ENCODE peak calls at places on chromosomes 6 and 20, in eight cellular contexts. One of them, this sample, is unnamed. For H3K36me3, the result is how much of the 10 kb centered on the place peaks cover.

GRCh38 chr6:61606500-61606899 is 679.5 kb downstream of the KHDRBS2 start:
- DNase-seq in effector memory CD4-positive, alpha-beta T cell: no peak
- DNase-seq in left lung: no peak
- DNase-seq in naive thymus-derived CD4-positive, alpha-beta T cell: no peak
- DNase-seq in suprapubic skin: no peak
- DNase-seq in heart right ventricle: no peak
- DNase-seq in ascending aorta: no peak
- DNase-seq in Panc1: no peak
- DNase-seq in this sample: no peak

GRCh38 chr6:5059036-5059896 is 25.9 kb upstream of the PPP1R3G start:
- DNase-seq in ascending aorta: no peak
- DNase-seq in left lung: no peak
- DNase-seq in Panc1: no peak
- DNase-seq in suprapubic skin: no peak
- DNase-seq in naive thymus-derived CD4-positive, alpha-beta T cell: no peak
- DNase-seq in effector memory CD4-positive, alpha-beta T cell: no peak
- DNase-seq in heart right ventricle: no peak
- DNase-seq in this sample: no peak

GRCh38 chr20:10505320-10506226 is 70.5 kb downstream of the SLX4IP start:
- DNase-seq in effector memory CD4-positive, alpha-beta T cell: no peak
- DNase-seq in heart right ventricle: no peak
- DNase-seq in left lung: no peak
- DNase-seq in Panc1: no peak
- DNase-seq in ascending aorta: no peak
- DNase-seq in suprapubic skin: no peak
- DNase-seq in naive thymus-derived CD4-positive, alpha-beta T cell: no peak
- DNase-seq in this sample: no peak

GRCh38 chr6:37125779-37126553 is 44.0 kb upstream of the PIM1 start:
- DNase-seq in heart right ventricle: no peak
- DNase-seq in ascending aorta: no peak
- DNase-seq in left lung: no peak
- DNase-seq in Panc1: no peak
- DNase-seq in effector memory CD4-positive, alpha-beta T cell: no peak
- DNase-seq in naive thymus-derived CD4-positive, alpha-beta T cell: no peak
- DNase-seq in suprapubic skin: no peak
- DNase-seq in this sample: no peak

GRCh38 chr6:38639498-38640215 is at the start of gene BTBD9:
- DNase-seq in effector memory CD4-positive, alpha-beta T cell: peak
- DNase-seq in heart right ventricle: peak
- DNase-seq in ascending aorta: peak
- DNase-seq in Panc1: peak
- DNase-seq in suprapubic skin: peak
- DNase-seq in left lung: peak
- DNase-seq in naive thymus-derived CD4-positive, alpha-beta T cell: peak
- DNase-seq in this sample: peak

GRCh38 chr6:1296542-1296941 is 15.4 kb upstream of the FOXQ1 start:
- DNase-seq in suprapubic skin: no peak
- DNase-seq in left lung: no peak
- DNase-seq in heart right ventricle: no peak
- DNase-seq in effector memory CD4-positive, alpha-beta T cell: no peak
- DNase-seq in naive thymus-derived CD4-positive, alpha-beta T cell: no peak
- DNase-seq in Panc1: no peak
- DNase-seq in ascending aorta: no peak
- DNase-seq in this sample: no peak

GRCh38 chr20:3238616-3239025 is 369 bp downstream of the SLC4A11 start:
- DNase-seq in Panc1: no peak
- DNase-seq in left lung: peak
- DNase-seq in suprapubic skin: no peak
- DNase-seq in heart right ventricle: peak
- DNase-seq in effector memory CD4-positive, alpha-beta T cell: peak
- DNase-seq in ascending aorta: no peak
- DNase-seq in naive thymus-derived CD4-positive, alpha-beta T cell: peak
- DNase-seq in this sample: peak

GRCh38 chr6:109297719-109298118 is 84.5 kb downstream of the CD164 start:
- DNase-seq in naive thymus-derived CD4-positive, alpha-beta T cell: no peak
- DNase-seq in effector memory CD4-positive, alpha-beta T cell: no peak
- DNase-seq in heart right ventricle: no peak
- DNase-seq in Panc1: no peak
- DNase-seq in left lung: no peak
- DNase-seq in suprapubic skin: no peak
- DNase-seq in ascending aorta: no peak
- DNase-seq in this sample: no peak

GRCh38 chr6:109340811-109341210 is 41.5 kb downstream of the CD164 start:
- DNase-seq in heart right ventricle: no peak
- DNase-seq in left lung: no peak
- DNase-seq in ascending aorta: no peak
- DNase-seq in naive thymus-derived CD4-positive, alpha-beta T cell: no peak
- DNase-seq in suprapubic skin: no peak
- DNase-seq in effector memory CD4-positive, alpha-beta T cell: no peak
- DNase-seq in Panc1: no peak
- DNase-seq in this sample: no peak

GRCh38 chr6:37477656-37478435 is 21.8 kb downstream of the CCDC167 start:
- DNase-seq in ascending aorta: no peak
- DNase-seq in heart right ventricle: no peak
- DNase-seq in naive thymus-derived CD4-positive, alpha-beta T cell: no peak
- DNase-seq in effector memory CD4-positive, alpha-beta T cell: no peak
- DNase-seq in left lung: no peak
- DNase-seq in Panc1: no peak
- DNase-seq in suprapubic skin: no peak
- DNase-seq in this sample: no peak

GRCh38 chr6:148629197-148629909 is 117.5 kb upstream of the UST start:
- DNase-seq in heart right ventricle: no peak
- DNase-seq in left lung: no peak
- DNase-seq in Panc1: no peak
- DNase-seq in suprapubic skin: no peak
- DNase-seq in effector memory CD4-positive, alpha-beta T cell: no peak
- DNase-seq in ascending aorta: no peak
- DNase-seq in naive thymus-derived CD4-positive, alpha-beta T cell: no peak
- DNase-seq in this sample: no peak

GRCh38 chr20:63774348-63774735 is 34.8 kb downstream of the SLC2A4RG start:
- DNase-seq in effector memory CD4-positive, alpha-beta T cell: no peak
- DNase-seq in heart right ventricle: no peak
- DNase-seq in naive thymus-derived CD4-positive, alpha-beta T cell: no peak
- DNase-seq in ascending aorta: no peak
- DNase-seq in suprapubic skin: no peak
- DNase-seq in left lung: peak
- DNase-seq in Panc1: no peak
- DNase-seq in this sample: no peak

GRCh38 chr6:33404884-33405283 is 5.9 kb upstream of the PHF1 start:
- DNase-seq in suprapubic skin: no peak
- DNase-seq in Panc1: no peak
- DNase-seq in left lung: no peak
- DNase-seq in heart right ventricle: no peak
- DNase-seq in effector memory CD4-positive, alpha-beta T cell: no peak
- DNase-seq in ascending aorta: no peak
- DNase-seq in naive thymus-derived CD4-positive, alpha-beta T cell: no peak
- DNase-seq in this sample: no peak

GRCh38 chr6:33410050-33410710 is 634 bp upstream of the PHF1 start:
- DNase-seq in naive thymus-derived CD4-positive, alpha-beta T cell: peak
- DNase-seq in suprapubic skin: peak
- DNase-seq in Panc1: peak
- DNase-seq in heart right ventricle: peak
- DNase-seq in left lung: peak
- DNase-seq in effector memory CD4-positive, alpha-beta T cell: peak
- DNase-seq in ascending aorta: peak
- DNase-seq in this sample: peak

GRCh38 chr6:33406161-33406560 is 4.7 kb upstream of the PHF1 start:
- DNase-seq in Panc1: no peak
- DNase-seq in effector memory CD4-positive, alpha-beta T cell: no peak
- DNase-seq in ascending aorta: no peak
- DNase-seq in left lung: no peak
- DNase-seq in suprapubic skin: no peak
- DNase-seq in heart right ventricle: no peak
- DNase-seq in naive thymus-derived CD4-positive, alpha-beta T cell: no peak
- DNase-seq in this sample: no peak

GRCh38 chr6:33407132-33407718 is 3.6 kb upstream of the PHF1 start:
- DNase-seq in naive thymus-derived CD4-positive, alpha-beta T cell: no peak
- DNase-seq in suprapubic skin: no peak
- DNase-seq in Panc1: no peak
- DNase-seq in ascending aorta: no peak
- DNase-seq in left lung: no peak
- DNase-seq in effector memory CD4-positive, alpha-beta T cell: no peak
- DNase-seq in heart right ventricle: no peak
- DNase-seq in this sample: no peak

DNA sequence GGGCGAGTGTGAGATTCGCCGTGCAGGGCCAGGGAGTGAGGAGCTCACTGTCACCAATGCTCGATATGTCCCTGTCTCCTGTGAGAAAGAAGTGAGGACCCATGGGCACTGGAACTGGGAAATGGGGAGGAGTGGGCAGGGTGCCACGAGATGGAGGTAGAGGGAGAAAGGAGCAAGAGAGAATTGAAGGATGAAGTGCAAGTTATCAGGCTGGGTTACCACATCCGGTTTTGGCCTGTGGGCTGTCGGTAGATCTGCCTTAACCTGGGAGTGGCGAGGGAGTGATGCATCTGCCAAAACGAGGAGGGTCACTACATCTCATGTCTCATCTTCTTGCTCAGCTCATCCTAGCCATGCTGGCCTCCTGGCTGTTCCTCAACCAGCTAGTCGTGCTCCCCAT is 5.3 kb upstream of the PHF1 start:
- DNase-seq in left lung: no peak
- DNase-seq in ascending aorta: no peak
- DNase-seq in suprapubic skin: no peak
- DNase-seq in naive thymus-derived CD4-positive, alpha-beta T cell: no peak
- DNase-seq in Panc1: no peak
- DNase-seq in effector memory CD4-positive, alpha-beta T cell: no peak
- DNase-seq in heart right ventricle: no peak
- DNase-seq in this sample: no peak
- H3K36me3 ChIP-seq in left lung: under half
- H3K36me3 ChIP-seq in ascending aorta: under half
- H3K36me3 ChIP-seq in suprapubic skin: under half
- H3K36me3 ChIP-seq in naive thymus-derived CD4-positive, alpha-beta T cell: under half
- H3K36me3 ChIP-seq in Panc1: under half
- H3K36me3 ChIP-seq in effector memory CD4-positive, alpha-beta T cell: under half
- H3K36me3 ChIP-seq in heart right ventricle: under half
- H3K36me3 ChIP-seq in this sample: under half

GRCh38 chr6:156689656-156690055 is 87.5 kb upstream of the ARID1B start:
- DNase-seq in effector memory CD4-positive, alpha-beta T cell: no peak
- DNase-seq in left lung: no peak
- DNase-seq in ascending aorta: peak
- DNase-seq in suprapubic skin: no peak
- DNase-seq in Panc1: no peak
- DNase-seq in heart right ventricle: no peak
- DNase-seq in naive thymus-derived CD4-positive, alpha-beta T cell: no peak
- DNase-seq in this sample: no peak

GRCh38 chr6:156685823-156686428 is 91.3 kb upstream of the ARID1B start:
- DNase-seq in heart right ventricle: no peak
- DNase-seq in ascending aorta: no peak
- DNase-seq in suprapubic skin: no peak
- DNase-seq in left lung: no peak
- DNase-seq in naive thymus-derived CD4-positive, alpha-beta T cell: no peak
- DNase-seq in Panc1: no peak
- DNase-seq in effector memory CD4-positive, alpha-beta T cell: no peak
- DNase-seq in this sample: no peak

GRCh38 chr6:156686940-156687874 is 90.0 kb upstream of the ARID1B start:
- DNase-seq in left lung: peak
- DNase-seq in Panc1: no peak
- DNase-seq in naive thymus-derived CD4-positive, alpha-beta T cell: peak
- DNase-seq in heart right ventricle: peak
- DNase-seq in suprapubic skin: peak
- DNase-seq in effector memory CD4-positive, alpha-beta T cell: peak
- DNase-seq in ascending aorta: peak
- DNase-seq in this sample: peak

GRCh38 chr6:156687875-156688549 is 89.2 kb upstream of the ARID1B start:
- DNase-seq in heart right ventricle: peak
- DNase-seq in left lung: no peak
- DNase-seq in Panc1: no peak
- DNase-seq in ascending aorta: no peak
- DNase-seq in naive thymus-derived CD4-positive, alpha-beta T cell: no peak
- DNase-seq in effector memory CD4-positive, alpha-beta T cell: no peak
- DNase-seq in suprapubic skin: no peak
- DNase-seq in this sample: no peak

GRCh38 chr6:156686429-156686939 is 90.7 kb upstream of the ARID1B start:
- DNase-seq in effector memory CD4-positive, alpha-beta T cell: no peak
- DNase-seq in left lung: no peak
- DNase-seq in Panc1: peak
- DNase-seq in naive thymus-derived CD4-positive, alpha-beta T cell: no peak
- DNase-seq in suprapubic skin: no peak
- DNase-seq in heart right ventricle: peak
- DNase-seq in ascending aorta: no peak
- DNase-seq in this sample: no peak
- H3K27ac ChIP-seq in effector memory CD4-positive, alpha-beta T cell: peak
- H3K27ac ChIP-seq in left lung: peak
- H3K27ac ChIP-seq in Panc1: peak
- H3K27ac ChIP-seq in naive thymus-derived CD4-positive, alpha-beta T cell: peak
- H3K27ac ChIP-seq in suprapubic skin: peak
- H3K27ac ChIP-seq in heart right ventricle: peak
- H3K27ac ChIP-seq in ascending aorta: peak
- H3K27ac ChIP-seq in this sample: peak

GRCh38 chr6:167027308-167027707 is 28.1 kb downstream of the CEP43 start:
- DNase-seq in left lung: no peak
- DNase-seq in effector memory CD4-positive, alpha-beta T cell: no peak
- DNase-seq in Panc1: no peak
- DNase-seq in naive thymus-derived CD4-positive, alpha-beta T cell: no peak
- DNase-seq in suprapubic skin: no peak
- DNase-seq in heart right ventricle: no peak
- DNase-seq in ascending aorta: no peak
- DNase-seq in this sample: no peak

GRCh38 chr6:167034056-167034455 is 34.9 kb downstream of the CEP43 start:
- DNase-seq in effector memory CD4-positive, alpha-beta T cell: no peak
- DNase-seq in heart right ventricle: no peak
- DNase-seq in Panc1: no peak
- DNase-seq in suprapubic skin: no peak
- DNase-seq in naive thymus-derived CD4-positive, alpha-beta T cell: no peak
- DNase-seq in ascending aorta: no peak
- DNase-seq in left lung: no peak
- DNase-seq in this sample: no peak

GRCh38 chr6:167030222-167031072 is 31.2 kb downstream of the CEP43 start:
- DNase-seq in Panc1: no peak
- DNase-seq in suprapubic skin: no peak
- DNase-seq in left lung: no peak
- DNase-seq in ascending aorta: no peak
- DNase-seq in naive thymus-derived CD4-positive, alpha-beta T cell: no peak
- DNase-seq in heart right ventricle: no peak
- DNase-seq in effector memory CD4-positive, alpha-beta T cell: no peak
- DNase-seq in this sample: no peak

GRCh38 chr6:167031082-167031709 is 32.0 kb downstream of the CEP43 start:
- DNase-seq in ascending aorta: no peak
- DNase-seq in effector memory CD4-positive, alpha-beta T cell: no peak
- DNase-seq in left lung: no peak
- DNase-seq in heart right ventricle: no peak
- DNase-seq in Panc1: no peak
- DNase-seq in naive thymus-derived CD4-positive, alpha-beta T cell: no peak
- DNase-seq in suprapubic skin: no peak
- DNase-seq in this sample: no peak
- H3K36me3 ChIP-seq in ascending aorta: half or more
- H3K36me3 ChIP-seq in effector memory CD4-positive, alpha-beta T cell: under half
- H3K36me3 ChIP-seq in left lung: half or more
- H3K36me3 ChIP-seq in heart right ventricle: half or more
- H3K36me3 ChIP-seq in Panc1: under half
- H3K36me3 ChIP-seq in naive thymus-derived CD4-positive, alpha-beta T cell: under half
- H3K36me3 ChIP-seq in suprapubic skin: half or more
- H3K36me3 ChIP-seq in this sample: half or more

DNA sequence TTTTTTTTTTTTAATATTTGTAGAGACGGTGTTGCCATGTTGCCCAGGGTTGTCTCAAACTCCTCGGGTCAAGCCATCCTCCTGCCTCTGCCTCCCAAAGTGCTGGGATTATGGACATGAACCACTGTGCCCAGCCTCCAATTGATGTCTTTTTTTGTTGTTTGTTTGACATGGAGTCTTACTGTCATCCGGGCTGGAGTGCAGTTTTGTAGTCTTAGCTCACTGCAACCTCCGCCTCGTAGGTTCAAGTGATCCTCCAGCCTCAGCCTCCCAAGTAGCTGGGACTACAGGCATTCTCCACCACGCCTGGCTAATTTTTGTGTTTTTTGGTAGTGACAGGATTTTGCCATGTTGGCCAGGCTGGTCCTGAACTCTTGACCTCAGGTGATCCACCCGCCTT is 9.4 kb upstream of the MROH8 start:
- DNase-seq in Panc1: no peak
- DNase-seq in heart right ventricle: no peak
- DNase-seq in suprapubic skin: no peak
- DNase-seq in left lung: no peak
- DNase-seq in naive thymus-derived CD4-positive, alpha-beta T cell: no peak
- DNase-seq in ascending aorta: no peak
- DNase-seq in effector memory CD4-positive, alpha-beta T cell: no peak
- DNase-seq in this sample: no peak
- H3K27ac ChIP-seq in Panc1: no peak
- H3K27ac ChIP-seq in heart right ventricle: no peak
- H3K27ac ChIP-seq in suprapubic skin: no peak
- H3K27ac ChIP-seq in left lung: no peak
- H3K27ac ChIP-seq in naive thymus-derived CD4-positive, alpha-beta T cell: no peak
- H3K27ac ChIP-seq in ascending aorta: no peak
- H3K27ac ChIP-seq in effector memory CD4-positive, alpha-beta T cell: no peak
- H3K27ac ChIP-seq in this sample: no peak